ENCODE peak calls at places on chromosomes 4 and X, in eight cellular contexts. Y is SK-N-SH, X is upper lobe of left lung, P is GM23338, R is Panc1, B is transverse colon, V is stomach, O is suprapubic skin. G is an unnamed sample.

GRCh38 chr4:150816491-150816890 is 198.6 kb downstream of the LRBA start:
- DNase-seq in Y (no peak), P (no peak), B (no peak), O (no peak), V (no peak), R (no peak), X (no peak), G (no peak)

GRCh38 chr4:85200106-85200505 is 233.6 kb upstream of the WDFY3 start:
- DNase-seq in V (no peak), B (no peak), P (no peak), X (no peak), Y (no peak), R (no peak), O (no peak), G (no peak)

GRCh38 chr4:76200771-76201224 is 12.8 kb downstream of the SCARB2 start:
- DNase-seq in B (peak; percentile 69), R (no peak), X (no peak), O (no peak), P (no peak), V (no peak), Y (no peak), G (peak; percentile 37)

GRCh38 chr4:126018274-126018673 is 703.5 kb downstream of the FAT4 start:
- DNase-seq in X (no peak), R (no peak), V (no peak), Y (no peak), P (no peak), B (no peak), O (no peak), G (no peak)

GRCh38 chr4:44701037-44701436 is 22.8 kb downstream of the GUF1 start:
- DNase-seq in B (no peak), O (no peak), Y (no peak), R (no peak), X (no peak), V (no peak), P (no peak), G (no peak)

GRCh38 chr4:150078996-150079581 is 844 bp downstream of the DCLK2 start:
- DNase-seq in B (peak; percentile 37), V (no peak), O (peak; percentile 68), Y (peak; percentile 77), X (peak; percentile 84), P (peak; percentile 67), R (no peak), G (peak; percentile 51)

GRCh38 chrX:15269120-15269519 is 763 bp downstream of the ASB9 start:
- DNase-seq in R (peak; percentile 0), O (no peak), P (no peak), Y (no peak), V (no peak), B (no peak), X (no peak), G (no peak)

GRCh38 chrX:69387559-69388487 is 116.3 kb upstream of the NALF2 start:
- DNase-seq in P (peak; percentile 90), R (no peak), V (peak; percentile 46), Y (peak; percentile 78), O (no peak), B (peak; percentile 19), X (no peak), G (no peak)

GRCh38 chr4:55393461-55394320 is 2.1 kb upstream of the TMEM165 start:
- DNase-seq in R (no peak), O (no peak), B (no peak), P (no peak), Y (no peak), X (no peak), V (no peak), G (no peak)

GRCh38 chr4:43619219-43619618 is 726.7 kb downstream of the GRXCR1 start:
- DNase-seq in X (no peak), O (no peak), B (no peak), Y (no peak), V (no peak), P (no peak), R (no peak), G (no peak)

GRCh38 chr4:139734201-139734874 is 68.7 kb downstream of the MGST2 start:
- DNase-seq in P (no peak), B (no peak), X (no peak), V (no peak), Y (no peak), R (no peak), O (no peak), G (peak; percentile 52)

DNA sequence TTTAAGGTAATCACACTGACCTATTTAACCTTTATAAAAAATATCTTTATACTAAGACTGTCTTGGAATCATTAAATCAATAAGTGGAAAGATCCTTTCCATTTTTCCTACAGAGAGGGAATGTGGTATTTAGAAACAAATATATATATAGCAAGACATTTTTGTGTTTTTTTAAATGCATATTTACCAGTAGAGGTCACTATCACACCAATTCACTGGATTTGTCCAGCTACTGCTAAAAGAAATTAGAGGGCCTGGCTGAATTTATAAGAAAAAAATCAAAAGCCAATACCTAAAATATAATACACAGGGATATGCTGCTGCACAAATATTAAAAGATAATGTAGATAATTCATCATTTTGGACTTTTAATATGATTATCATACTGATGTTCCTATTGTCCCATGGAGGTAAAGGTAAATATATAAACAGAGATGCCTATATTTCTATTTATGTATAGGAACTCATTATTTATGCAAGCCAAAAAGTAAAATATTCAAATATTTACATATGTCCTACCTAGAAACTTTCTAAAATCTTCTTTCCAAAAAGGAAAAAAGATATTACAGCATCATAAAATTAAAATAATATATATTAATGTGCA is 69.5 kb downstream of the PDE5A start:
- DNase-seq in X (no peak), Y (peak; percentile 45), P (peak; percentile 66), R (peak; percentile 15), V (no peak), B (no peak), O (no peak), G (no peak)
- TF ChIP-seq CTCF in X (peak; percentile 35), Y (peak; percentile 75), P (no peak), R (peak; percentile 44), V (peak; percentile 34), B (peak; percentile 58), O (peak; percentile 2), G (peak; percentile 62)

GRCh38 chr4:67366341-67366861 is 178.9 kb downstream of the CENPC start:
- DNase-seq in Y (no peak), X (no peak), R (no peak), O (no peak), V (no peak), B (no peak), P (no peak), G (no peak)
- H3K27me3 ChIP-seq in Y (no peaks in the 10 kb centered on the region), X (no peaks in the 10 kb centered on the region), R (no peaks in the 10 kb centered on the region), O (no peaks in the 10 kb centered on the region), V (no peaks in the 10 kb centered on the region), B (no peaks in the 10 kb centered on the region), P (no peaks in the 10 kb centered on the region), G (no peaks in the 10 kb centered on the region)

GRCh38 chr4:34293459-34293858 is 1950.9 kb downstream of the ARAP2 start:
- DNase-seq in Y (no peak), V (no peak), O (no peak), P (no peak), B (no peak), R (no peak), X (no peak), G (no peak)
- TF ChIP-seq POLR2AphosphoS5 in Y (no peak), V (no peak), O (no peak), P (no peak), B (no peak), R (no peak), X (no peak), G (no peak)

GRCh38 chrX:18931972-18932371 is 51.9 kb downstream of the PHKA2 start:
- DNase-seq in V (no peak), B (no peak), X (no peak), Y (peak; percentile 64), P (peak; percentile 45), O (no peak), R (no peak), G (no peak)
- TF ChIP-seq CTCF in V (no peak), B (peak; percentile 29), X (peak; percentile 8), Y (peak; percentile 62), P (peak; percentile 63), O (no peak), R (peak; percentile 58), G (no peak)